ENCODE peak calls at places on chromosomes 5 and 9, in nine cellular contexts. A is NCI-H1694 treated with DMSO at 0.1 percent for 48 hours, X is ecto neural progenitor cell, J is T1000, Q is GM10248, O is GM23338, V is amniotic stem cell, G is GM13977, T is B cell. F is an unnamed sample.

GRCh38 chr5:58450811-58451629 is 8.9 kb downstream of the PLK2 start:
- DNase-seq in A (no peak), X (no peak), J (no peak), Q (no peak), O (no peak), V (no peak), G (no peak), T (no peak), F (no peak)

GRCh38 chr9:16143947-16144890 is 591.4 kb downstream of the CCDC171 start:
- DNase-seq in A (no peak), X (no peak), J (peak; percentile 30), Q (no peak), O (no peak), V (no peak), G (no peak), T (no peak), F (no peak)

GRCh38 chr5:21802869-21803490 is 1050.2 kb downstream of the CDH12 start:
- DNase-seq in A (peak; percentile 83), X (no peak), J (no peak), Q (peak; percentile 20), O (peak; percentile 54), V (no peak), G (peak; percentile 4), T (peak; percentile 10), F (no peak)

GRCh38 chr9:99748251-99748650 is 73.4 kb upstream of the NR4A3 start:
- DNase-seq in A (no peak), X (no peak), J (no peak), Q (no peak), O (no peak), V (no peak), G (no peak), T (no peak), F (no peak)

GRCh38 chr9:127204771-127205470 is 59.7 kb upstream of the GARNL3 start:
- DNase-seq in A (peak; percentile 71), X (no peak), J (peak; percentile 55), Q (no peak), O (peak; percentile 44), V (peak; percentile 54), G (no peak), T (no peak), F (peak; percentile 40)

GRCh38 chr5:54761213-54761701 is 224.1 kb downstream of the ESM1 start:
- DNase-seq in A (peak; percentile 23), X (no peak), J (peak; percentile 23), Q (no peak), O (no peak), V (peak; percentile 67), G (no peak), T (no peak), F (no peak)

GRCh38 chr5:56480305-56481146 is 247.4 kb upstream of the ANKRD55 start:
- DNase-seq in A (no peak), X (peak; percentile 77), J (no peak), Q (peak; percentile 35), O (peak; percentile 74), V (no peak), G (peak; percentile 46), T (peak; percentile 61), F (peak; percentile 49)

GRCh38 chr9:31355965-31356364 is 1028.5 kb upstream of the ACO1 start:
- DNase-seq in A (no peak), X (no peak), J (no peak), Q (no peak), O (no peak), V (no peak), G (no peak), T (no peak), F (no peak)

GRCh38 chr5:158234323-158235158 is 375.6 kb upstream of the CLINT1 start:
- DNase-seq in A (no peak), X (no peak), J (peak; percentile 23), Q (no peak), O (no peak), V (no peak), G (no peak), T (peak; percentile 12), F (no peak)